ENCODE peak calls at places on chromosomes 7 and 10, in five cellular contexts. Y is left lung, P is mammary epithelial cell, A is AG04449, F is cardiac fibroblast. U is an unnamed sample.

GRCh38 chr10:17003151-17003550 is 126.5 kb downstream of the CUBN start:
- DNase-seq in Y (no peak), P (peak; percentile 75), A (no peak), F (peak; percentile 89), U (no peak)

GRCh38 chr10:35563266-35563891 is 41.8 kb upstream of the GJD4 start:
- DNase-seq in Y (peak; percentile 53), P (peak; percentile 45), A (no peak), F (peak; percentile 82), U (peak; percentile 30)

GRCh38 chr7:2729043-2729892 is 41.3 kb downstream of the AMZ1 start:
- DNase-seq in Y (peak; percentile 35), P (no peak), A (no peak), F (no peak), U (no peak)

GRCh38 chr7:129780257-129781127 is 169.0 kb downstream of the NRF1 start:
- DNase-seq in Y (peak; percentile 87), P (peak; percentile 90), A (no peak), F (no peak), U (peak; percentile 1)

GRCh38 chr7:6558837-6559236 is 7.6 kb upstream of the GRID2IP start:
- DNase-seq in Y (no peak), P (peak; percentile 22), A (no peak), F (peak; percentile 52), U (no peak)

GRCh38 chr7:133742709-133743538 is 384.2 kb upstream of the LRGUK start:
- DNase-seq in Y (no peak), P (peak; percentile 16), A (no peak), F (peak; percentile 58), U (no peak)

GRCh38 chr7:121279822-121280221 is 49.0 kb upstream of the WNT16 start:
- DNase-seq in Y (no peak), P (no peak), A (no peak), F (no peak), U (no peak)

GRCh38 chr7:88095-88926 is 104.1 kb upstream of the FAM20C start:
- DNase-seq in Y (no peak), P (no peak), A (no peak), F (no peak), U (no peak)

GRCh38 chr10:73261362-73261995 is 9.0 kb upstream of the MRPS16 start:
- DNase-seq in Y (no peak), P (no peak), A (no peak), F (no peak), U (no peak)
- TF ChIP-seq CTCF in Y (no peak), P (no peak), A (no peak), F (no peak), U (no peak)

GRCh38 chr10:484925-485661 is 204.4 kb downstream of the DIP2C start:
- DNase-seq in Y (no peak), P (peak; percentile 25), A (no peak), F (no peak), U (no peak)
- H3K4me3 ChIP-seq in Y (peak overlapping the region; percentile 36), P (peak overlapping the region; percentile 51), A (peak overlapping the region; percentile 51), F (peak overlapping the region; percentile 30), U (peak overlapping the region; percentile 9)

GRCh38 chr10:48444266-48444665 is 137.8 kb downstream of the MAPK8 start:
- DNase-seq in Y (no peak), P (peak; percentile 33), A (no peak), F (peak; percentile 57), U (no peak)
- TF ChIP-seq CTCF in Y (no peak), P (no peak), A (peak; percentile 26), F (no peak), U (peak; percentile 51)

DNA sequence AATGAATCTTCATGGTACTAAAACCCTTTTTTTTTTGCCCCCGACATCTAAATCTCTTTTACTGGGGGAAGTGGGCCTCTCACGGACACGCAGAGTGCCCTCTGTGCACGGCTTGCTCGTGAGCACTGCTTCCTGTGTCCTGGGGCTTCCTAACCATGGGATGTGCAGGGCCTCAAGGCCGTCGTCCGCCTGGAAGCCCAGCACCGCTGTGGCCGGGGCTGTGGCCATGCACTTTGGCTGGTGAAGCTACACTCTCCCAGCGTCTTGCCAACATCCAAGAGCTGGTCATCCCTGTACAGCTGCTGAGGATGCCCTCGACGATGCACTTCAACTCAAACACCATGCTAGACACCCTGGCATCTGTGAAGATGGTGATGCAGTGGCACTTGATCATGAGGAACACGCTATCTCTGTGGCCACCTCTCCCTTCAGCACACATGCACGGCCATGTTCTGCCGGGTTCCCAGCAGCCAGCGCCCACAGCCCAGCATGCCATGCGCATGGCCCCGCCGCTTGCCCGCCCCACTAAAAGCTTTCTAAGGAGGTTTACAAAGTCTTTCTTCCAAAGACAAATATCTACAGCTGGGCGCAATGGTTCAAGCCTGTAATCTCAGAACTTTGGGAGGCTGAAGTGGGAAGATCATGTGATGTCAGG is 326.5 kb downstream of the PARD3 start:
- DNase-seq in Y (no peak), P (no peak), A (no peak), F (no peak), U (no peak)
- H3K4me3 ChIP-seq in Y (no peak overlapping the region), P (no peak overlapping the region), A (no peak overlapping the region), F (no peak overlapping the region), U (no peak overlapping the region)

DNA sequence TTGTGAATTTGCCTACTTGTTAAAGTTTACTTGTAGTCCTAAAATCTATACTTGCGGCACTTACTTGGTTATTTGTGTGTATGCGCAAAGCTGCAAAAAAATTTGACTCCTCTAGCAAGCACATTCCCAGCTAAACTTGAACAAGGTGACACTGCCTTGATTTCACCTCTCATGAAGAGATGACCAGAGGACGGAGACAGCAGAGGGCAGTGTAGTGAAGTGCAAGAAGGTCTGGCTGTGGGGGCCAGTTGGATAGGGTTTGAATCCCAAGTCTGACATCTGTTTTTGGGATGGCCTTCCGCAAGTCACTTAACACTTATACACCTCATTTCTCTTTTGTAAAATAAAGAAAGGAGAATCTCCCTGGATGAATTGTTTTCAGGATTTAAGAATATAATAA is 15.7 kb downstream of the SLK start:
- DNase-seq in Y (no peak), P (no peak), A (no peak), F (no peak), U (no peak)
- TF ChIP-seq CTCF in Y (no peak), P (no peak), A (no peak), F (peak; percentile 19), U (peak; percentile 25)

DNA sequence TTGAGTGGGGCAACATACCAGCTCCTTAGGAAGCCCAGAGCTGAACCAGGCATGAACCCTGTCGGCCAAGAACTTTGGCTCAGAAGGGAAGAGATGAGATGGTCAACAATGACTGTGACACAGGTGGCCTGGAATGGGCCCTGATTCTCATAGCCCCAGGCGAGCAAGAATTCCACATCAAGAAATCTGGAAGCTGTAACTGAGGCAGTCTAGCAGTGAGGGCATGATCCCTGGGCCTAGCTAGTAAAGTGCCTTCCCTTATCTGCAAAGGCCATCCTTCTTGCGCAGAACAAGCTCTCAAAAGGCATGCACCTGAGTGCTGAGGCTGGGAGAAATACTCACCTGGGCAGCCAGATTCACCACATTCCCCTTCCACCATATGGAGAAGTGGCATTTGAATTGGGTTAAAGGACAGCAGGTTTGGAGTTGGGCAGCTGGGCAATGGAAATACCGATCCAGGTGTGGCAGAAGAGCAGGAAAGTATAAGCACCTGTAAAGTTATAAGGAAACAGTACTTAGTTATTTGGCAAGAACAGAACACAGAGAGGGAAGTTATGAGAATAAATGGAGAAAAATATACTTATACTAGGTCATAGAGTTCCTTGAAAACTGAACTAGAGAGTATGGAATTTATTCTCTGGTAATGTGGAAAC is 78.6 kb upstream of the CAPZA2 start:
- DNase-seq in Y (no peak), P (no peak), A (no peak), F (no peak), U (no peak)
- H3K4me3 ChIP-seq in Y (no peak overlapping the region), P (no peak overlapping the region), A (no peak overlapping the region), F (no peak overlapping the region), U (no peak overlapping the region)

GRCh38 chr10:61744469-61744868 is 81.7 kb downstream of the CABCOCO1 start:
- DNase-seq in Y (no peak), P (no peak), A (no peak), F (no peak), U (no peak)
- TF ChIP-seq CTCF in Y (no peak), P (peak; percentile 30), A (no peak), F (peak; percentile 27), U (peak; percentile 37)

GRCh38 chr7:41943098-41943577 is 240.2 kb upstream of the INHBA start:
- DNase-seq in Y (peak; percentile 82), P (peak; percentile 63), A (no peak), F (peak; percentile 78), U (no peak)
- H3K4me3 ChIP-seq in Y (peak overlapping the region; percentile 3), P (no peak overlapping the region), A (peak overlapping the region; percentile 40), F (peak overlapping the region; percentile 48), U (no peak overlapping the region)

GRCh38 chr7:127598318-127598717 is 4.8 kb downstream of the FSCN3 start:
- DNase-seq in Y (no peak), P (no peak), A (no peak), F (no peak), U (no peak)
- TF ChIP-seq CTCF in Y (no peak), P (no peak), A (peak; percentile 33), F (peak; percentile 38), U (peak; percentile 43)

U was measured in retinal pigment epithelial cell.